ENCODE peak calls at places on chromosome 11, in five cellular contexts. G is C1 segment of cervical spinal cord, D is substantia nigra, T is colonic mucosa, M is A549. B is an unnamed sample.

GRCh38 chr11:9868641-9869040 is 204.8 kb downstream of the SWAP70 start:
- DNase-seq in G (no peak), D (no peak), T (no peak), M (no peak), B (no peak)

GRCh38 chr11:8321876-8322275 is 58.2 kb upstream of the LMO1 start:
- DNase-seq in G (no peak), D (no peak), T (no peak), M (no peak), B (no peak)

GRCh38 chr11:27213232-27213660 is 149.8 kb downstream of the CCDC34 start:
- DNase-seq in G (no peak), D (no peak), T (peak; percentile 13), M (no peak), B (peak; percentile 78)

GRCh38 chr11:15826826-15827225 is 529.5 kb downstream of the SOX6 start:
- DNase-seq in G (peak; percentile 41), D (peak; percentile 52), T (peak; percentile 59), M (peak; percentile 25), B (peak; percentile 12)

GRCh38 chr11:61923166-61924015 is 6.0 kb upstream of the RAB3IL1 start:
- DNase-seq in G (no peak), D (no peak), T (peak; percentile 61), M (no peak), B (peak; percentile 63)

GRCh38 chr11:112196519-112197087 is 21.3 kb downstream of the BCO2 start:
- DNase-seq in G (no peak), D (no peak), T (no peak), M (no peak), B (no peak)

GRCh38 chr11:33907419-33907818 is 15.5 kb upstream of the LMO2 start:
- DNase-seq in G (no peak), D (no peak), T (no peak), M (no peak), B (no peak)

GRCh38 chr11:76574406-76574805 is 96.1 kb downstream of the LRRC32 start:
- DNase-seq in G (no peak), D (no peak), T (no peak), M (no peak), B (peak; percentile 25)

GRCh38 chr11:124745835-124746620 is 6.0 kb downstream of the VSIG2 start:
- DNase-seq in G (no peak), D (no peak), T (peak; percentile 87), M (peak; percentile 44), B (no peak)

GRCh38 chr11:45264839-45265515 is 21.2 kb downstream of the SYT13 start:
- DNase-seq in G (no peak), D (no peak), T (no peak), M (peak; percentile 91), B (peak; percentile 90)

GRCh38 chr11:70760416-70761020 is 362.2 kb downstream of the CTTN start:
- DNase-seq in G (no peak), D (no peak), T (no peak), M (no peak), B (no peak)

B was measured in AG08395.